ENCODE peak calls at places on chromosomes 13 and 19, in eight cellular contexts. I is amniotic epithelial cell; W is stimulated activated CD8-positive, alpha-beta memory T cell treated with anti-CD3 and anti-CD28 coated beads, Interleukin-7, amount 100 ng/mL, for 1 hour; Q is colonic mucosa; Y is NCI-H1092; M is neural progenitor cell; O is AG08395; G is CD8-positive, alpha-beta memory T cell. E is an unnamed sample.

GRCh38 chr13:37995052-37995451 is 125.5 kb upstream of the TRPC4 start:
- DNase-seq in I (peak), W (no peak), Q (no peak), Y (peak), M (peak), O (no peak), G (no peak), E (no peak)

GRCh38 chr13:45256254-45256653 is 55.4 kb upstream of the KCTD4 start:
- DNase-seq in I (no peak), W (no peak), Q (no peak), Y (no peak), M (no peak), O (no peak), G (no peak), E (no peak)

GRCh38 chr19:30217461-30217860 is 154.7 kb upstream of the ZNF536 start:
- DNase-seq in I (no peak), W (no peak), Q (no peak), Y (no peak), M (no peak), O (no peak), G (no peak), E (no peak)

GRCh38 chr13:75415720-75416119 is 66.2 kb downstream of the TBC1D4 start:
- DNase-seq in I (peak), W (no peak), Q (no peak), Y (no peak), M (no peak), O (peak), G (no peak), E (no peak)

GRCh38 chr19:3098515-3099346 is 4.6 kb downstream of the GNA11 start:
- DNase-seq in I (peak), W (no peak), Q (peak), Y (no peak), M (no peak), O (peak), G (no peak), E (no peak)

GRCh38 chr13:112179421-112179820 is 112.5 kb downstream of the SOX1 start:
- DNase-seq in I (no peak), W (no peak), Q (no peak), Y (no peak), M (no peak), O (no peak), G (no peak), E (no peak)

GRCh38 chr19:43759515-43759914 is 4.8 kb upstream of the SMG9 start:
- DNase-seq in I (no peak), W (no peak), Q (no peak), Y (no peak), M (no peak), O (peak), G (no peak), E (no peak)

GRCh38 chr19:38030681-38031422 is 123.8 kb downstream of the SIPA1L3 start:
- DNase-seq in I (no peak), W (no peak), Q (no peak), Y (no peak), M (no peak), O (no peak), G (no peak), E (no peak)

GRCh38 chr19:18254546-18255500 is 19.4 kb downstream of the IQCN start:
- DNase-seq in I (no peak), W (no peak), Q (peak), Y (no peak), M (no peak), O (no peak), G (no peak), E (no peak)

GRCh38 chr19:52492201-52492960 is 35.1 kb upstream of the ZNF808 start:
- DNase-seq in I (no peak), W (no peak), Q (no peak), Y (peak), M (peak), O (no peak), G (no peak), E (no peak)

GRCh38 chr13:80901111-80902014 is 560.4 kb upstream of the SPRY2 start:
- DNase-seq in I (no peak), W (no peak), Q (no peak), Y (no peak), M (no peak), O (no peak), G (no peak), E (no peak)

GRCh38 chr19:4589579-4590410 is 30.3 kb upstream of the SEMA6B start:
- DNase-seq in I (no peak), W (no peak), Q (no peak), Y (no peak), M (peak), O (no peak), G (no peak), E (no peak)

GRCh38 chr19:4284176-4284958 is 5.3 kb downstream of the SHD start:
- DNase-seq in I (peak), W (no peak), Q (peak), Y (no peak), M (peak), O (peak), G (no peak), E (no peak)

GRCh38 chr13:40876020-40876738 is 86.8 kb downstream of the SLC25A15 start:
- DNase-seq in I (no peak), W (no peak), Q (no peak), Y (no peak), M (no peak), O (no peak), G (no peak), E (no peak)

GRCh38 chr19:56839665-56840451 is 668 bp downstream of the PEG3 start:
- DNase-seq in I (peak), W (no peak), Q (peak), Y (no peak), M (no peak), O (no peak), G (no peak), E (no peak)

GRCh38 chr13:23050126-23050525 is 130.7 kb upstream of the SGCG start:
- DNase-seq in I (no peak), W (no peak), Q (no peak), Y (no peak), M (no peak), O (no peak), G (no peak), E (no peak)

GRCh38 chr13:20462533-20462915 is 63.1 kb downstream of the CRYL1 start:
- DNase-seq in I (no peak), W (no peak), Q (no peak), Y (no peak), M (no peak), O (no peak), G (no peak), E (no peak)

GRCh38 chr13:31012285-31013024 is 80.0 kb downstream of the TEX26 start:
- DNase-seq in I (peak), W (no peak), Q (no peak), Y (no peak), M (peak), O (peak), G (no peak), E (no peak)

GRCh38 chr13:100361504-100361903 is 227.1 kb downstream of the GGACT start:
- DNase-seq in I (no peak), W (no peak), Q (no peak), Y (no peak), M (no peak), O (no peak), G (no peak), E (no peak)

GRCh38 chr13:91836554-91836953 is 438.1 kb downstream of the GPC5 start:
- DNase-seq in I (no peak), W (no peak), Q (no peak), Y (no peak), M (no peak), O (no peak), G (no peak), E (no peak)

GRCh38 chr19:19615086-19615485 is 3.4 kb downstream of the PBX4 start:
- DNase-seq in I (no peak), W (no peak), Q (no peak), Y (no peak), M (no peak), O (no peak), G (peak), E (no peak)

E was measured in stimulated activated CD4-positive, alpha-beta T cell treated with anti-CD3 and anti-CD28 coated beads, TNF-alpha, amount 100 ng/mL, for 1 hour.